ENCODE peak calls at places on chromosomes 7 and 10, in five cellular contexts. One of them, this sample, is unnamed.

GRCh38 chr10:132360766-132361447 is 28.9 kb downstream of the LRRC27 start:
- DNase-seq in transverse colon: no peak
- DNase-seq in esophagus muscularis mucosa: no peak
- DNase-seq in HCT116: no peak
- DNase-seq in sigmoid colon: peak; percentile 64
- DNase-seq in this sample: no peak

GRCh38 chr10:12749760-12750478 is 251.6 kb downstream of the CCDC3 start:
- DNase-seq in esophagus muscularis mucosa: no peak
- DNase-seq in sigmoid colon: no peak
- DNase-seq in transverse colon: no peak
- DNase-seq in HCT116: no peak
- DNase-seq in this sample: no peak

GRCh38 chr10:64573625-64574325 is 1052.6 kb downstream of the REEP3 start:
- DNase-seq in esophagus muscularis mucosa: no peak
- DNase-seq in transverse colon: no peak
- DNase-seq in sigmoid colon: no peak
- DNase-seq in HCT116: no peak
- DNase-seq in this sample: no peak

GRCh38 chr10:59018977-59019376 is 157.5 kb upstream of the PHYHIPL start:
- DNase-seq in esophagus muscularis mucosa: no peak
- DNase-seq in sigmoid colon: no peak
- DNase-seq in transverse colon: no peak
- DNase-seq in HCT116: no peak
- DNase-seq in this sample: no peak

GRCh38 chr7:33196194-33196593 is 66.8 kb downstream of the BBS9 start:
- DNase-seq in sigmoid colon: no peak
- DNase-seq in esophagus muscularis mucosa: no peak
- DNase-seq in HCT116: no peak
- DNase-seq in transverse colon: no peak
- DNase-seq in this sample: no peak

GRCh38 chr10:35471455-35471854 is 133.7 kb upstream of the GJD4 start:
- DNase-seq in esophagus muscularis mucosa: no peak
- DNase-seq in HCT116: no peak
- DNase-seq in transverse colon: no peak
- DNase-seq in sigmoid colon: no peak
- DNase-seq in this sample: no peak

GRCh38 chr10:72509206-72509799 is 116.6 kb downstream of the MICU1 start:
- DNase-seq in sigmoid colon: no peak
- DNase-seq in transverse colon: no peak
- DNase-seq in esophagus muscularis mucosa: no peak
- DNase-seq in HCT116: no peak
- DNase-seq in this sample: no peak

GRCh38 chr7:51351661-51352060 is 35.1 kb upstream of the COBL start:
- DNase-seq in HCT116: no peak
- DNase-seq in esophagus muscularis mucosa: no peak
- DNase-seq in sigmoid colon: no peak
- DNase-seq in transverse colon: no peak
- DNase-seq in this sample: no peak

GRCh38 chr10:118584181-118584954 is 11.1 kb downstream of the PRLHR start:
- DNase-seq in HCT116: no peak
- DNase-seq in transverse colon: no peak
- DNase-seq in sigmoid colon: no peak
- DNase-seq in esophagus muscularis mucosa: no peak
- DNase-seq in this sample: peak; percentile 58

GRCh38 chr10:124221356-124222297 is 128.2 kb upstream of the CHST15 start:
- DNase-seq in transverse colon: peak; percentile 49
- DNase-seq in HCT116: no peak
- DNase-seq in sigmoid colon: no peak
- DNase-seq in esophagus muscularis mucosa: no peak
- DNase-seq in this sample: no peak

GRCh38 chr7:43302211-43302711 is 189.8 kb downstream of the HECW1 start:
- DNase-seq in esophagus muscularis mucosa: no peak
- DNase-seq in HCT116: no peak
- DNase-seq in sigmoid colon: no peak
- DNase-seq in transverse colon: no peak
- DNase-seq in this sample: no peak

GRCh38 chr7:6547400-6547799 is 3.9 kb downstream of the GRID2IP start:
- DNase-seq in sigmoid colon: no peak
- DNase-seq in transverse colon: no peak
- DNase-seq in esophagus muscularis mucosa: no peak
- DNase-seq in HCT116: no peak
- DNase-seq in this sample: no peak

GRCh38 chr10:28850784-28851183 is 173.5 kb downstream of the BAMBI start:
- DNase-seq in HCT116: no peak
- DNase-seq in esophagus muscularis mucosa: no peak
- DNase-seq in sigmoid colon: no peak
- DNase-seq in transverse colon: no peak
- DNase-seq in this sample: no peak

GRCh38 chr10:50417906-50418697 is 166.8 kb upstream of the ASAH2 start:
- DNase-seq in sigmoid colon: peak; percentile 81
- DNase-seq in esophagus muscularis mucosa: peak; percentile 93
- DNase-seq in HCT116: peak; percentile 86
- DNase-seq in transverse colon: peak; percentile 63
- DNase-seq in this sample: no peak

GRCh38 chr10:32692174-32692573 is 246.2 kb downstream of the CCDC7 start:
- DNase-seq in HCT116: peak; percentile 66
- DNase-seq in transverse colon: no peak
- DNase-seq in esophagus muscularis mucosa: no peak
- DNase-seq in sigmoid colon: no peak
- DNase-seq in this sample: no peak

GRCh38 chr7:34165927-34166550 is 260.7 kb downstream of the BMPER start:
- DNase-seq in sigmoid colon: no peak
- DNase-seq in esophagus muscularis mucosa: no peak
- DNase-seq in transverse colon: no peak
- DNase-seq in HCT116: peak; percentile 7
- DNase-seq in this sample: no peak

GRCh38 chr10:71252195-71252594 is 39.8 kb downstream of the UNC5B start:
- DNase-seq in transverse colon: peak; percentile 87
- DNase-seq in sigmoid colon: no peak
- DNase-seq in esophagus muscularis mucosa: no peak
- DNase-seq in HCT116: no peak
- DNase-seq in this sample: no peak

GRCh38 chr7:87452279-87452678 is 23.2 kb downstream of the ABCB4 start:
- DNase-seq in sigmoid colon: no peak
- DNase-seq in transverse colon: no peak
- DNase-seq in HCT116: no peak
- DNase-seq in esophagus muscularis mucosa: no peak
- DNase-seq in this sample: no peak
- TF ChIP-seq CTCF in sigmoid colon: no peak
- TF ChIP-seq CTCF in transverse colon: no peak
- TF ChIP-seq CTCF in HCT116: no peak
- TF ChIP-seq CTCF in esophagus muscularis mucosa: no peak
- TF ChIP-seq CTCF in this sample: no peak

DNA sequence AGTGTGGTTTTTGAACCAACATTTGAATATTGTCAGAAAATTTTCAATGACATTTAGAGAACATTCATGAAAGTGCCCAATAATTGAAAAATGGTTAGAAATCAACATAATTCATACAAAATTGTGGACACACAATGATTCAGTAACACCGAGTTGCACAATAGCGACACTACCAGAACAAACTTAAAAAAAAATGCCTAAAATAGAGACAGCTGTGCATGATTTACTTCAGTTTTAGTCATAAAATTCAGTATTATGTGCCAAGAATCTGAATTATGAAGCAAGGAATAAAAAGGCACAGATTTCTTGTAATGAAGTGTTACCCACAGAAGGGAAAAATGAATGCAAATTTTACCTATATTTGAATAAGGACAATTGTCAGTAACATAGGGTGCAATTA is 396.0 kb downstream of the SEMA3D start:
- DNase-seq in sigmoid colon: no peak
- DNase-seq in HCT116: no peak
- DNase-seq in esophagus muscularis mucosa: no peak
- DNase-seq in transverse colon: no peak
- DNase-seq in this sample: no peak
- TF ChIP-seq POLR2A in sigmoid colon: no peak
- TF ChIP-seq POLR2A in HCT116: no peak
- TF ChIP-seq POLR2A in esophagus muscularis mucosa: no peak
- TF ChIP-seq POLR2A in transverse colon: no peak
- TF ChIP-seq POLR2A in this sample: no peak

GRCh38 chr7:55569269-55569663 is 3.0 kb downstream of the VOPP1 start:
- DNase-seq in sigmoid colon: no peak
- DNase-seq in esophagus muscularis mucosa: no peak
- DNase-seq in transverse colon: no peak
- DNase-seq in HCT116: no peak
- DNase-seq in this sample: no peak
- TF ChIP-seq POLR2AphosphoS5 in sigmoid colon: no peak
- TF ChIP-seq POLR2AphosphoS5 in esophagus muscularis mucosa: no peak
- TF ChIP-seq POLR2AphosphoS5 in transverse colon: no peak
- TF ChIP-seq POLR2AphosphoS5 in HCT116: no peak
- TF ChIP-seq POLR2AphosphoS5 in this sample: no peak

DNA sequence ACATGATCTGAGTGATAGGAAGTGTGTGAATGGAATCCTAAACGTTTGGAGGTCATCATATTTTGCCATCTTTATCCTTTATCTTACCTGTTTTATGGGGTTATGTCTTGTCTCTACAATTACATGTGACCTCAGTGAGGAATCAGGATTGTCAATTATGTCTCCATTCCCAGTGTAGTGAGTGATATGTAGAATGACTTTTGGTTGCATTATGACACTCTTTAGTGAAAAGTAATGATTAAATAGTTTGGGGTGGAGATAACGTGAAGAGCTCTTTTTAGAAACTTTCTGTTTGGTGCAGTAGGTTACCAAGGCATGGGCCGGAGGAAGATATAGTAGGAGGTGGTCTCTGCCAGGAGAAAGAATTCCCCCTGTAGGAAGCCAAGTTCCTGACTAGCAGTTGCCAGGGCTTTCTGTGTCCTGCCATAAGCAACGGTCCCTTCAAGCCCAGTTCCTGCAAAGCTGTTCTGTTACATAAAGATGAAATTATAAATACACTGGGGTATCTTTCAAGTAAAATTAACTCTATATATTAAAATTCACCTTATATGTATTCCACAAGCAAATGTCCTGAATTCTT is 228.2 kb downstream of the NSUN6 start:
- DNase-seq in sigmoid colon: no peak
- DNase-seq in transverse colon: no peak
- DNase-seq in esophagus muscularis mucosa: no peak
- DNase-seq in HCT116: no peak
- DNase-seq in this sample: no peak
- TF ChIP-seq CTCF in sigmoid colon: no peak
- TF ChIP-seq CTCF in transverse colon: no peak
- TF ChIP-seq CTCF in esophagus muscularis mucosa: no peak
- TF ChIP-seq CTCF in HCT116: no peak
- TF ChIP-seq CTCF in this sample: no peak

DNA sequence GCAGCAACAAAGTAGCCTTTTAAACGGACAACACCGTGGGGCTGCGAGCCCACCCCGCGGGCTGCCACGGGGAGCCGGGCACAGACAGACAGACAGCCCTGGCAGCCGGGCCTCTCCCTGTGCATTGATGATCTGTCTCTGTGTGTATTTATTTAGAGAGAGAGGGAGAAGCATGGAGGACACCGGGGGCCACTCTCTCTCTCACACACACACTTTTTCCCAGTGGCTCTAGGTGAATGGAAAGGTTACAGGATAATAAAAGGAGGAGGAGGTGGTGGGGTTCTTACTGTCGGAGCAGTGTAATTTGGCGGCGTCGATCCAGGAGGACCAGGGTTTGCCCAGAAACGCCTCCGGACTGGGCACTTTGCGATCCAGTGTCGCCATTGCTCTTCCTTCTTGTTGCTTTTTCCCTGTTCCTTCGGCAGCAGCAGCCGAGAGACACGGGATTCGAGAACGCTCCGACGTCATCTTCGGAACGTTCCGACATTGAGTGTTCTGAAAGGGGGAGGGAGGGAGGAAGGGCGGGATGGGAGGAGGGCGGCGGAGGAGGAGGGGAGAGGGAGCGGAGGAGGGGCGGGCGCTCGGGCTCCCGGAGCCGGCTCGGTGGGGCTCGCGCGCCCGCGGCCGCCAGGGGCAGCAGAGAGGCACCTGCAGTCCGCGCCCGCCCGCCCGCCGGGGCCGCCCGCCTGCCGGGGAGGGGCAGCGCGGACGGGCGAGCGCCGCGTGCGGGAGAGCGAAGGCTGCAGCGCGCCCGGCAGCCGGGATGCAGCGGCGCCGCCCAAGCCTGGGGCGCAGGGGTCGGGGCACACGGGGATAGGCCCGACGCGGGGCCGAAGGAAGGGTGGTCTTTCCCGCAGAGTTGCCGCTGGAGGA is at the start of gene ATXN7L1:
- DNase-seq in esophagus muscularis mucosa: peak; percentile 97
- DNase-seq in HCT116: peak; percentile 95
- DNase-seq in sigmoid colon: peak; percentile 98
- DNase-seq in transverse colon: peak; percentile 96
- DNase-seq in this sample: peak; percentile 96
- TF ChIP-seq POLR2A in esophagus muscularis mucosa: peak; percentile 34
- TF ChIP-seq POLR2A in HCT116: peak; percentile 86
- TF ChIP-seq POLR2A in sigmoid colon: peak; percentile 70
- TF ChIP-seq POLR2A in transverse colon: peak; percentile 79
- TF ChIP-seq POLR2A in this sample: peak; percentile 70

GRCh38 chr10:5666324-5667220 is at the start of gene ASB13:
- DNase-seq in transverse colon: peak; percentile 80
- DNase-seq in esophagus muscularis mucosa: peak; percentile 90
- DNase-seq in HCT116: peak; percentile 28
- DNase-seq in sigmoid colon: peak; percentile 82
- DNase-seq in this sample: peak; percentile 81
- TF ChIP-seq POLR2AphosphoS5 in transverse colon: no peak
- TF ChIP-seq POLR2AphosphoS5 in esophagus muscularis mucosa: no peak
- TF ChIP-seq POLR2AphosphoS5 in HCT116: peak; percentile 79
- TF ChIP-seq POLR2AphosphoS5 in sigmoid colon: no peak
- TF ChIP-seq POLR2AphosphoS5 in this sample: no peak

GRCh38 chr10:62424026-62424425 is 49.9 kb downstream of the ZNF365 start:
- DNase-seq in esophagus muscularis mucosa: no peak
- DNase-seq in transverse colon: no peak
- DNase-seq in HCT116: no peak
- DNase-seq in sigmoid colon: no peak
- DNase-seq in this sample: no peak
- TF ChIP-seq CTCF in esophagus muscularis mucosa: no peak
- TF ChIP-seq CTCF in transverse colon: no peak
- TF ChIP-seq CTCF in HCT116: peak; percentile 28
- TF ChIP-seq CTCF in sigmoid colon: no peak
- TF ChIP-seq CTCF in this sample: no peak

GRCh38 chr10:21533577-21534475 is at the start of gene MLLT10:
- DNase-seq in transverse colon: peak; percentile 94
- DNase-seq in esophagus muscularis mucosa: peak; percentile 97
- DNase-seq in HCT116: peak; percentile 81
- DNase-seq in sigmoid colon: peak; percentile 97
- DNase-seq in this sample: peak; percentile 94
- TF ChIP-seq POLR2A in transverse colon: peak; percentile 77
- TF ChIP-seq POLR2A in esophagus muscularis mucosa: peak; percentile 62
- TF ChIP-seq POLR2A in HCT116: peak; percentile 63
- TF ChIP-seq POLR2A in sigmoid colon: peak; percentile 76
- TF ChIP-seq POLR2A in this sample: peak; percentile 86